ENCODE peak calls at places on chromosomes 5 and 9, in ten cellular contexts. H, X, Y, D, R, T, E, Z, Q and L are unnamed samples.

GRCh38 chr9:126604059-126604685 is 9.6 kb upstream of the LMX1B start:
- DNase-seq in R (no peak), X (no peak), E (no peak), T (no peak), Z (no peak), Y (no peak), H (no peak), Q (no peak), D (no peak), L (no peak)

GRCh38 chr9:132630116-132630515 is 39.7 kb downstream of the DDX31 start:
- DNase-seq in H (no peak), E (no peak), D (no peak), R (no peak), Z (no peak), X (no peak), Y (no peak), Q (no peak), T (no peak), L (no peak)

GRCh38 chr5:173392172-173392571 is 64.0 kb upstream of the STC2 start:
- DNase-seq in X (no peak), D (no peak), E (no peak), Q (no peak), Y (no peak), R (no peak), T (no peak), H (no peak), Z (no peak), L (no peak)

GRCh38 chr9:22379272-22379671 is 67.4 kb upstream of the DMRTA1 start:
- DNase-seq in H (no peak), Y (no peak), E (no peak), X (no peak), T (no peak), R (no peak), Q (no peak), D (no peak), Z (no peak), L (peak; percentile 89)

GRCh38 chr5:140673187-140673976 is at the start of gene DND1:
- DNase-seq in D (no peak), H (no peak), Z (no peak), X (no peak), T (no peak), Q (no peak), R (peak; percentile 73), E (no peak), Y (no peak), L (no peak)

GRCh38 chr9:107969141-107969540 is 479.6 kb upstream of the KLF4 start:
- DNase-seq in E (no peak), Y (no peak), H (no peak), T (no peak), Z (no peak), Q (no peak), R (no peak), X (no peak), D (no peak), L (no peak)

GRCh38 chr5:153719324-153719723 is 228.9 kb downstream of the GRIA1 start:
- DNase-seq in E (no peak), Q (no peak), Z (no peak), R (no peak), T (no peak), Y (no peak), X (no peak), D (no peak), H (no peak), L (no peak)

GRCh38 chr5:130034872-130035271 is 130.6 kb downstream of the CHSY3 start:
- DNase-seq in R (no peak), D (no peak), E (no peak), Z (no peak), Y (no peak), H (no peak), X (no peak), T (no peak), Q (peak; percentile 8), L (no peak)

GRCh38 chr9:121153642-121154041 is 48.0 kb downstream of the RAB14 start:
- DNase-seq in Q (no peak), T (no peak), H (no peak), X (no peak), D (no peak), E (no peak), R (no peak), Y (no peak), Z (no peak), L (no peak)

GRCh38 chr9:109134167-109134578 is 14.4 kb upstream of the TMEM245 start:
- DNase-seq in Z (no peak), Y (no peak), T (no peak), H (no peak), R (no peak), X (no peak), D (no peak), Q (no peak), E (no peak), L (no peak)

GRCh38 chr5:81486711-81487110 is 92.8 kb upstream of the ACOT12 start:
- DNase-seq in Z (no peak), T (no peak), D (no peak), E (no peak), R (no peak), X (no peak), H (no peak), Y (peak; percentile 1), Q (no peak), L (no peak)

GRCh38 chr9:79362100-79363081 is 209.4 kb upstream of the TLE4 start:
- DNase-seq in T (no peak), X (no peak), D (no peak), Y (peak; percentile 47), E (no peak), R (no peak), H (no peak), Z (no peak), Q (peak; percentile 64), L (no peak)

GRCh38 chr9:75235632-75236031 is 147.3 kb downstream of the OSTF1 start:
- DNase-seq in Z (no peak), E (no peak), R (no peak), X (no peak), D (no peak), H (no peak), Q (no peak), Y (no peak), T (no peak), L (no peak)

GRCh38 chr9:127812009-127812408 is 9.3 kb downstream of the FPGS start:
- DNase-seq in Q (no peak), T (no peak), H (no peak), D (no peak), X (no peak), R (no peak), Y (no peak), E (no peak), Z (no peak), L (no peak)

GRCh38 chr5:108101816-108102215 is 280.1 kb downstream of the FBXL17 start:
- DNase-seq in Y (no peak), H (no peak), E (no peak), Z (no peak), D (no peak), X (no peak), T (no peak), R (no peak), Q (no peak), L (no peak)

GRCh38 chr5:64667068-64667467 is 23.2 kb upstream of the SHISAL2B start:
- DNase-seq in X (no peak), R (no peak), D (no peak), Y (no peak), H (no peak), Z (no peak), Q (no peak), E (no peak), T (no peak), L (no peak)

GRCh38 chr9:111959960-111960359 is 63.3 kb downstream of the UGCG start:
- DNase-seq in H (no peak), Z (no peak), E (no peak), R (no peak), Y (peak; percentile 86), Q (peak; percentile 70), X (no peak), D (no peak), T (no peak), L (no peak)

GRCh38 chr5:151670953-151671636 is 15.6 kb downstream of the SPARC start:
- DNase-seq in D (no peak), X (no peak), Q (peak; percentile 61), R (no peak), E (no peak), Y (peak; percentile 60), T (no peak), H (no peak), Z (no peak), L (no peak)

GRCh38 chr9:113488071-113488470 is 24.5 kb downstream of the RGS3 start:
- DNase-seq in Q (no peak), T (no peak), E (peak; percentile 19), Z (no peak), D (no peak), H (no peak), X (no peak), R (no peak), Y (no peak), L (no peak)

GRCh38 chr5:170917113-170917512 is 55.3 kb downstream of the RANBP17 start:
- DNase-seq in T (no peak), R (no peak), Z (peak; percentile 1), D (no peak), Y (no peak), Q (no peak), H (no peak), X (no peak), E (no peak), L (no peak)

GRCh38 chr5:175457466-175457865 is 13.5 kb upstream of the DRD1 start:
- DNase-seq in T (peak; percentile 43), Q (no peak), D (no peak), H (no peak), X (no peak), E (no peak), Z (no peak), Y (peak; percentile 5), R (no peak), L (no peak)

GRCh38 chr9:2567922-2568321 is 53.7 kb upstream of the VLDLR start:
- DNase-seq in R (no peak), E (no peak), Q (no peak), X (no peak), H (no peak), D (no peak), Z (no peak), Y (no peak), T (no peak), L (no peak)

GRCh38 chr9:132887181-132888120 is 8.8 kb downstream of the SPACA9 start:
- DNase-seq in R (peak; percentile 43), Z (no peak), E (no peak), X (no peak), H (no peak), D (no peak), Y (no peak), T (no peak), Q (no peak), L (no peak)

GRCh38 chr9:98900725-98901124 is 43.0 kb upstream of the COL15A1 start:
- DNase-seq in Q (no peak), H (no peak), R (no peak), E (no peak), X (no peak), D (no peak), Z (no peak), T (no peak), Y (no peak), L (no peak)

GRCh38 chr5:28346696-28347095 is 1308.3 kb upstream of the CDH9 start:
- DNase-seq in D (no peak), Y (no peak), Q (no peak), R (no peak), X (no peak), E (no peak), T (no peak), H (no peak), Z (no peak), L (no peak)

GRCh38 chr9:126379661-126380365 is 53.2 kb downstream of the MVB12B start:
- DNase-seq in H (no peak), X (no peak), E (no peak), R (peak; percentile 5), Z (no peak), D (no peak), Y (peak; percentile 23), T (no peak), Q (peak; percentile 47), L (no peak)

GRCh38 chr5:149135536-149136201 is 5.6 kb upstream of the ABLIM3 start:
- DNase-seq in D (no peak), X (no peak), H (no peak), Q (peak; percentile 92), R (no peak), T (no peak), Y (peak; percentile 92), Z (peak; percentile 40), E (no peak), L (no peak)

GRCh38 chr5:31707294-31707693 is 68.4 kb downstream of the PDZD2 start:
- DNase-seq in E (no peak), Y (no peak), R (no peak), T (no peak), D (no peak), X (no peak), Q (no peak), Z (no peak), H (no peak), L (no peak)